ENCODE peak calls at places on chromosomes 7 and 10, in five cellular contexts. X is A549, R is GM23338, I is SK-N-SH, M is HCT116. S is an unnamed sample.
A peak's percentile ranks its signal among the peaks of the same experiment; 100 is the strongest.

GRCh38 chr10:78149193-78149592 is 115.5 kb downstream of the RPS24 start:
- DNase-seq in R (no peak), M (no peak), X (no peak), I (no peak), S (no peak)

GRCh38 chr10:128095023-128095752 is 31.0 kb downstream of the MKI67 start:
- DNase-seq in I (no peak), R (peak; percentile 20), X (no peak), M (peak; percentile 12), S (no peak)

GRCh38 chr7:40177071-40177470 is 42.3 kb downstream of the SUGCT start:
- DNase-seq in M (no peak), I (no peak), X (no peak), R (no peak), S (no peak)

GRCh38 chr10:133394801-133395221 is 854 bp downstream of the MTG1 start:
- DNase-seq in R (no peak), X (no peak), I (peak; percentile 54), M (no peak), S (no peak)

GRCh38 chr7:31791881-31792280 is 104.9 kb downstream of the PPP1R17 start:
- DNase-seq in X (no peak), I (no peak), M (no peak), R (no peak), S (no peak)

GRCh38 chr7:83599131-83599530 is 49.8 kb downstream of the SEMA3E start:
- DNase-seq in M (no peak), R (no peak), X (no peak), I (no peak), S (no peak)

GRCh38 chr7:130894146-130895005 is 160.4 kb upstream of the KLF14 start:
- DNase-seq in I (no peak), M (peak; percentile 97), R (no peak), X (peak; percentile 80), S (no peak)

GRCh38 chr7:55478700-55479099 is 93.6 kb downstream of the VOPP1 start:
- DNase-seq in I (no peak), R (no peak), M (no peak), X (no peak), S (peak; percentile 9)

GRCh38 chr10:62545667-62546066 is 171.5 kb downstream of the ZNF365 start:
- DNase-seq in I (no peak), X (no peak), R (no peak), M (no peak), S (peak; percentile 69)

GRCh38 chr7:101681170-101682007 is 52.3 kb upstream of the MYL10 start:
- DNase-seq in I (peak; percentile 94), M (peak; percentile 26), X (peak; percentile 89), R (no peak), S (no peak)

DNA sequence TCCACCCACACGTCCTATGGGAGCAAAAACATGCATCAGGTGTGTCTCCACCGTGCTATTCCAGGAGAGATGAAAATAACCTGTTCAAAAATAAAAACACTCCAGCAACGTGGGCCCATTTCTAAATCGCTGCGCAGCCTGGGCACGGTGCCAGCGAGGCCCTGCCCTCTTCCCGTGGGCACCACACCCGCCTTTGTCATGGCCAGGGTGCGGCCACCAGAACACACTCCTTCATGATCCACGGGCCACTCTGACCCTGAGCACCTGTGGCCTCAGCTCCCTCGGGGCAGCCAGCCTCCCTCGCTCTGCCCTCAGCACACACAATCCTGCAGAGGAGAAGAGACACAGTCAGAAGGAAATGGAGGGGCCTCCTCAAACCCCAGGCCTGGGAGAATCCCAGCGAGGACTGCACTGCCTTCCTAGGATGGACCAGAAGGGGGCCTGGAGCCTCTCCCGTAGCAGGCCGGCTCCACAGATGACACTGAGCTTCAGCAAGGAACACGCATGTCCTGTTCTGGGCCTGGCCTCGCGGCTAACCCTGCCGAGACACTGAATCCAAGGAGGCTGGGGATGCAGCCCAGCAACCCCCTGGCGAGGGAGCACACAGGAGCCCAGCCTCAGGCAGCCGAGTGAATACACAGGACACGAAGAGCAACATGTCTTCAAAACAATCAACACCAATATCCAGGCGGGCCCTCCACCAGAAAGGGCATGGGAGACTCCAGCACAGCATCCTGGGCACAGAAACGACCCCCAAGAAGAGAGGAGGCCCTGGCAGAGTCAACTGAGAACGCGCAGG is 169.0 kb downstream of the MAD1L1 start:
- DNase-seq in X (no peak), I (peak; percentile 75), M (no peak), R (peak; percentile 52), S (no peak)
- H3K27ac ChIP-seq in X (no peak overlapping the region), I (no peak overlapping the region), M (peak overlapping the region; percentile 0), R (no peak overlapping the region), S (no peak overlapping the region)

GRCh38 chr10:10315989-10316388 is 701.7 kb upstream of the CELF2 start:
- DNase-seq in X (no peak), R (peak; percentile 10), I (no peak), M (no peak), S (no peak)

GRCh38 chr10:10317151-10317550 is 700.5 kb upstream of the CELF2 start:
- DNase-seq in I (no peak), R (no peak), X (no peak), M (no peak), S (no peak)

GRCh38 chr10:10311966-10312365 is 705.7 kb upstream of the CELF2 start:
- DNase-seq in I (no peak), R (no peak), X (no peak), M (no peak), S (no peak)

GRCh38 chr10:10307551-10307950 is 710.1 kb upstream of the CELF2 start:
- DNase-seq in M (no peak), X (no peak), R (no peak), I (no peak), S (no peak)

DNA sequence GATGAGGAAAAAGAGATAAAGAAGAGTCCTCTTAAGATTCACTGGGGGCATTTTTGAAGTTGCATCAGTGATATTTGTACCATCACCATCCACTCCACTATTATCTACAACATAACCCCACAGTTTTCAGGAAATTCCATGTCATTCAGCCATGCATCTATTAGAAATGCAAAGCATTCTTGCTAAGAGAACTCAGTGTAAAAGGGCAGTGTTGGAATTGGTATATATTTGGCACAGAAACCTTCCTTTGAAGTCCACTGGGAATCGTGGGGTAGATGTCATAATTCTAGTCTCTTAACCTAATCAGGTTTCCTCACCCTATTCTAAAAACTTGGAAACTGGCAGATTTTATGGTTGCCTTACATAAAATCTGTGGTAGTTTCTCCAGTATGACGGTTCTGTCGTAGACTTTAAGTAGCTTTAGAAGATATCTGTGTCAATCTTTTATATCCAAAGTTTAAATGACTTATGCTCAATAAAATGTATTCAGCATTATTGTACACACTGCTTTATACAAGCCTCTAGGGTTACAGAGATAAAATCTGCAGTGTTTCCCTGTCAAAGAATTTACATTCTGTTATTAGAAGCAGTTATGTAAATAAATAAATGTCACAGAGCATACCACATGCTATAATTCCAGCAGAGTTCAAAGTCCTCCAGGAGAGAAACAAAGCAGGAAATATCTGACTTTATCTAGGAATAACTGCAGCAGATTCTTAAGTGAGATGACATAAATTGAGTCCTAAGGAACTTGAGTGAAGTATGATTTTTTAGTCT is 704.4 kb upstream of the CELF2 start:
- DNase-seq in M (no peak), R (no peak), X (no peak), I (no peak), S (no peak)
- TF ChIP-seq REST in M (no peak), R (no peak), X (no peak), I (no peak), S (no peak)

GRCh38 chr7:81308643-81309354 is 389.9 kb upstream of the SEMA3C start:
- DNase-seq in X (no peak), R (no peak), M (no peak), I (peak; percentile 68), S (no peak)
- H3K27ac ChIP-seq in X (peak overlapping the region; percentile 12), R (no peak overlapping the region), M (no peak overlapping the region), I (no peak overlapping the region), S (no peak overlapping the region)

GRCh38 chr7:112009081-112009480 is 197.1 kb downstream of the DOCK4 start:
- DNase-seq in X (no peak), R (no peak), M (no peak), I (no peak), S (no peak)
- TF ChIP-seq REST in X (no peak), R (no peak), M (no peak), I (no peak), S (no peak)

GRCh38 chr10:667096-667495 is 22.4 kb downstream of the DIP2C start:
- DNase-seq in X (no peak), I (no peak), R (no peak), M (no peak), S (no peak)

GRCh38 chr10:664893-665292 is 24.6 kb downstream of the DIP2C start:
- DNase-seq in M (no peak), I (no peak), X (no peak), R (no peak), S (no peak)

GRCh38 chr10:667602-668143 is 21.8 kb downstream of the DIP2C start:
- DNase-seq in X (no peak), R (no peak), I (no peak), M (no peak), S (no peak)

GRCh38 chr10:665579-666091 is 23.8 kb downstream of the DIP2C start:
- DNase-seq in M (no peak), X (no peak), I (no peak), R (no peak), S (no peak)

GRCh38 chr10:666237-667012 is 23.0 kb downstream of the DIP2C start:
- DNase-seq in M (no peak), X (no peak), R (no peak), I (no peak), S (no peak)
- H3K27ac ChIP-seq in M (no peak overlapping the region), X (no peak overlapping the region), R (no peak overlapping the region), I (no peak overlapping the region), S (no peak overlapping the region)

GRCh38 chr10:116978906-116979305 is 26.1 kb downstream of the SHTN1 start:
- DNase-seq in M (no peak), R (no peak), X (no peak), I (no peak), S (no peak)
- TF ChIP-seq REST in M (no peak), R (no peak), X (no peak), I (no peak), S (no peak)

GRCh38 chr10:60734226-60734625 is 44.1 kb upstream of the CDK1 start:
- DNase-seq in M (no peak), R (no peak), I (no peak), X (no peak), S (no peak)

GRCh38 chr10:60733189-60733815 is 45.0 kb upstream of the CDK1 start:
- DNase-seq in X (peak; percentile 65), I (peak; percentile 84), M (peak; percentile 39), R (peak; percentile 88), S (no peak)

GRCh38 chr10:60733826-60734225 is 44.5 kb upstream of the CDK1 start:
- DNase-seq in I (peak; percentile 23), M (no peak), X (no peak), R (no peak), S (no peak)

GRCh38 chr10:60731134-60731883 is 47.0 kb upstream of the CDK1 start:
- DNase-seq in I (no peak), M (no peak), X (no peak), R (no peak), S (no peak)

GRCh38 chr10:60732240-60733188 is 45.8 kb upstream of the CDK1 start:
- DNase-seq in X (no peak), R (peak; percentile 69), I (no peak), M (no peak), S (no peak)
- H3K27ac ChIP-seq in X (peak overlapping the region; percentile 84), R (no peak overlapping the region), I (no peak overlapping the region), M (peak overlapping the region; percentile 49), S (no peak overlapping the region)

S was measured in HL-60.